ENCODE peak calls at places on chromosome 5, in nine cellular contexts. F is natural killer cell treated with Interleukin-12 subunit alpha and Interleukin-12 subunit beta and Interleukin-15 and Interleukin-18, amount 100 ng/mL, for 72 hours; J is left ventricle myocardium superior; B is NCI-H69; C is central memory CD4-positive, alpha-beta T cell; V is HL-60; X is AG08395; W is MCF 10A; P is D721Med. E is an unnamed sample.

GRCh38 chr5:104650313-104650712 is 1087.7 kb upstream of the NUDT12 start:
- DNase-seq in V (no peak), P (no peak), J (no peak), F (no peak), C (no peak), B (peak), W (no peak), X (no peak), E (no peak)

GRCh38 chr5:172107606-172108005 is 80.4 kb downstream of the STK10 start:
- DNase-seq in X (peak), B (no peak), W (peak), J (no peak), F (no peak), V (no peak), P (no peak), C (no peak), E (peak)

GRCh38 chr5:163770625-163771024 is 265.2 kb downstream of the MAT2B start:
- DNase-seq in P (no peak), W (no peak), X (no peak), F (no peak), C (no peak), V (no peak), B (no peak), J (no peak), E (no peak)

GRCh38 chr5:141518616-141519015 is 29.7 kb downstream of the PCDHGC5 start:
- DNase-seq in C (no peak), F (no peak), B (no peak), V (no peak), W (peak), X (no peak), J (no peak), P (no peak), E (no peak)

GRCh38 chr5:112548246-112548982 is 129.3 kb upstream of the EPB41L4A start:
- DNase-seq in F (no peak), B (no peak), P (no peak), V (no peak), C (no peak), X (peak), W (peak), J (no peak), E (no peak)

GRCh38 chr5:22557251-22557650 is 295.9 kb downstream of the CDH12 start:
- DNase-seq in W (no peak), V (no peak), J (no peak), B (no peak), C (no peak), X (no peak), F (no peak), P (no peak), E (no peak)

GRCh38 chr5:175689147-175689991 is 31.5 kb downstream of the HRH2 start:
- DNase-seq in B (no peak), J (no peak), V (peak), X (no peak), P (no peak), W (peak), C (no peak), F (no peak), E (no peak)

GRCh38 chr5:143506881-143507552 is 103.5 kb upstream of the NR3C1 start:
- DNase-seq in B (no peak), C (no peak), X (peak), F (no peak), W (peak), V (no peak), J (no peak), P (no peak), E (peak)

GRCh38 chr5:168765220-168766037 is 186.3 kb upstream of the PANK3 start:
- DNase-seq in V (no peak), F (no peak), J (peak), C (no peak), W (no peak), P (no peak), X (peak), B (peak), E (peak)

GRCh38 chr5:173451031-173451430 is 122.8 kb upstream of the STC2 start:
- DNase-seq in W (peak), C (no peak), J (no peak), F (no peak), P (no peak), B (peak), X (no peak), V (no peak), E (no peak)

GRCh38 chr5:94777163-94777885 is 158.9 kb downstream of the SLF1 start:
- DNase-seq in F (no peak), J (no peak), P (no peak), X (no peak), V (no peak), C (no peak), B (peak), W (no peak), E (no peak)

GRCh38 chr5:135425641-135426040 is 21.5 kb downstream of the DCANP1 start:
- DNase-seq in X (no peak), B (no peak), W (no peak), V (no peak), F (no peak), J (no peak), C (no peak), P (no peak), E (no peak)

GRCh38 chr5:131545856-131546255 is 89.2 kb downstream of the RAPGEF6 start:
- DNase-seq in V (no peak), C (no peak), X (peak), W (no peak), J (no peak), B (no peak), F (no peak), P (no peak), E (no peak)

GRCh38 chr5:119582987-119583386 is 46.4 kb upstream of the FAM170A start:
- DNase-seq in B (peak), J (no peak), F (no peak), P (no peak), W (no peak), C (no peak), V (no peak), X (no peak), E (no peak)

GRCh38 chr5:43555895-43556606 is 826 bp downstream of the PAIP1 start:
- DNase-seq in F (peak), X (peak), C (no peak), J (peak), B (peak), P (no peak), W (peak), V (peak), E (no peak)

E was measured in GM04504.